ENCODE peak calls at places on chromosomes 11 and 22, in ten cellular contexts. T is heart right ventricle, A is Karpas-422, V is cardiac fibroblast, R is AG10803, G is cardiac muscle cell, Q is mucosa of descending colon, S is GM06990, W is bronchial epithelial cell, P is brain microvascular endothelial cell. B is an unnamed sample.

GRCh38 chr11:129312741-129313587 is 62.7 kb upstream of the BARX2 start:
- DNase-seq in T (no peak), A (no peak), V (peak), R (no peak), G (peak), Q (no peak), S (no peak), W (no peak), P (peak), B (no peak)

GRCh38 chr11:19781351-19781750 is 68.7 kb downstream of the NAV2 start:
- DNase-seq in T (no peak), A (no peak), V (no peak), R (no peak), G (no peak), Q (no peak), S (no peak), W (no peak), P (no peak), B (no peak)

GRCh38 chr22:49869091-49869830 is 15.6 kb downstream of the ZBED4 start:
- DNase-seq in T (no peak), A (no peak), V (no peak), R (no peak), G (no peak), Q (no peak), S (no peak), W (no peak), P (no peak), B (no peak)

GRCh38 chr22:24067587-24068376 is 56.7 kb downstream of the CABIN1 start:
- DNase-seq in T (no peak), A (no peak), V (no peak), R (no peak), G (no peak), Q (peak), S (no peak), W (no peak), P (no peak), B (no peak)

GRCh38 chr11:5131584-5132335 is 6.4 kb downstream of the OR52A5 start:
- DNase-seq in T (no peak), A (no peak), V (no peak), R (no peak), G (no peak), Q (no peak), S (no peak), W (no peak), P (no peak), B (no peak)

GRCh38 chr11:86069408-86070086 is 663 bp upstream of the PICALM start:
- DNase-seq in T (no peak), A (peak), V (peak), R (peak), G (peak), Q (peak), S (no peak), W (peak), P (peak), B (peak)

GRCh38 chr11:94218372-94218771 is 86.0 kb upstream of the IZUMO1R start:
- DNase-seq in T (no peak), A (no peak), V (no peak), R (no peak), G (peak), Q (no peak), S (no peak), W (no peak), P (no peak), B (no peak)

GRCh38 chr11:94876645-94877445 is 96.5 kb downstream of the CWC15 start:
- DNase-seq in T (peak), A (no peak), V (peak), R (peak), G (peak), Q (peak), S (no peak), W (peak), P (peak), B (peak)

GRCh38 chr11:128503231-128503991 is 83.9 kb downstream of the ETS1 start:
- DNase-seq in T (no peak), A (peak), V (peak), R (peak), G (no peak), Q (no peak), S (no peak), W (peak), P (peak), B (peak)

GRCh38 chr11:69919659-69920499 is 100.7 kb upstream of the FGF3 start:
- DNase-seq in T (no peak), A (no peak), V (no peak), R (no peak), G (no peak), Q (no peak), S (no peak), W (no peak), P (no peak), B (no peak)

GRCh38 chr11:6566704-6567370 is 36.6 kb downstream of the RRP8 start:
- DNase-seq in T (no peak), A (no peak), V (no peak), R (no peak), G (no peak), Q (no peak), S (no peak), W (no peak), P (no peak), B (no peak)

GRCh38 chr11:8327761-8328192 is 64.1 kb upstream of the LMO1 start:
- DNase-seq in T (no peak), A (no peak), V (no peak), R (no peak), G (no peak), Q (no peak), S (no peak), W (no peak), P (no peak), B (no peak)

GRCh38 chr11:118232659-118233058 is 7.8 kb upstream of the JAML start:
- DNase-seq in T (no peak), A (no peak), V (no peak), R (no peak), G (no peak), Q (no peak), S (no peak), W (peak), P (no peak), B (no peak)

GRCh38 chr22:48781391-48781790 is 1046.3 kb downstream of the BRD1 start:
- DNase-seq in T (no peak), A (no peak), V (no peak), R (no peak), G (no peak), Q (no peak), S (no peak), W (no peak), P (no peak), B (no peak)

GRCh38 chr22:23070418-23071162 is at the start of gene GNAZ:
- DNase-seq in T (peak), A (peak), V (no peak), R (no peak), G (peak), Q (peak), S (peak), W (no peak), P (no peak), B (peak)

GRCh38 chr22:41910050-41910598 is 4.8 kb downstream of the SHISA8 start:
- DNase-seq in T (peak), A (no peak), V (no peak), R (no peak), G (peak), Q (no peak), S (peak), W (no peak), P (no peak), B (no peak)

GRCh38 chr11:3086671-3087150 is 29.5 kb upstream of the CARS1 start:
- DNase-seq in T (no peak), A (no peak), V (no peak), R (no peak), G (no peak), Q (no peak), S (no peak), W (no peak), P (no peak), B (no peak)

GRCh38 chr22:21990449-21991308 is 8.1 kb upstream of the TOP3B start:
- DNase-seq in T (no peak), A (no peak), V (no peak), R (no peak), G (no peak), Q (no peak), S (no peak), W (no peak), P (no peak), B (no peak)

GRCh38 chr11:59173080-59173963 is 1.4 kb downstream of the DTX4 start:
- DNase-seq in T (peak), A (no peak), V (peak), R (peak), G (peak), Q (peak), S (no peak), W (peak), P (no peak), B (peak)

GRCh38 chr11:44566952-44567875 is 1.8 kb downstream of the CD82 start:
- DNase-seq in T (no peak), A (no peak), V (no peak), R (no peak), G (no peak), Q (no peak), S (no peak), W (no peak), P (no peak), B (no peak)

GRCh38 chr11:113681282-113681681 is 24.8 kb downstream of the TMPRSS5 start:
- DNase-seq in T (no peak), A (no peak), V (no peak), R (no peak), G (no peak), Q (no peak), S (no peak), W (no peak), P (no peak), B (no peak)

GRCh38 chr11:65898656-65899355 is 1.4 kb downstream of the FOSL1 start:
- DNase-seq in T (no peak), A (no peak), V (peak), R (peak), G (no peak), Q (no peak), S (no peak), W (peak), P (no peak), B (no peak)

GRCh38 chr11:64863381-64864060 is 14.9 kb downstream of the EHD1 start:
- DNase-seq in T (peak), A (no peak), V (no peak), R (peak), G (no peak), Q (no peak), S (no peak), W (no peak), P (no peak), B (peak)
- H3K4me3 ChIP-seq in T (peak), A (no peak), V (no peak), R (no peak), G (no peak), Q (no peak), S (no peak), W (no peak), P (no peak), B (no peak)

GRCh38 chr11:36381005-36381350 is 84.9 kb downstream of the PRR5L start:
- DNase-seq in T (no peak), A (no peak), V (no peak), R (no peak), G (no peak), Q (no peak), S (no peak), W (no peak), P (no peak), B (no peak)
- H3K4me3 ChIP-seq in T (no peak), A (no peak), V (no peak), R (no peak), G (no peak), Q (no peak), S (no peak), W (no peak), P (no peak), B (no peak)

DNA sequence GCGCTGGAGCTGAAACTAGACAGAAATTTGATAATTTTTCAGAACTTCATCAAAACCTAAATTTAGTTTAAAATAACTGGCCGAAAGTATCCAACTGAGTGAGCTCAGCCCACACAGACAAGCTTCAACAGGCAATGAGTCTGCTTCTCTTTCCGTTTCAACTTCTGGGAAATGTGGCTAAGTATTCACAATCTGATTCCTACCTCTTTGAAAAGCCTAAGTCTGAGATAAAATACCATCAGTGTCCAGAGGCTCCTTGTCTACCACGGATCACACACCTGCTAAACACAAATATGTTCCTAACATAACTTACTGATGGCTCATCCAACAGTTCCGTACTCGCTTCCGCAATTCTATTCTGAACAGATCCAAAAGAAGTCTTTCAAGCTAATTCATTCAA is 8.5 kb downstream of the SIK3 start:
- DNase-seq in T (no peak), A (no peak), V (no peak), R (no peak), G (no peak), Q (no peak), S (no peak), W (peak), P (no peak), B (no peak)
- H3K4me3 ChIP-seq in T (no peak), A (no peak), V (no peak), R (no peak), G (no peak), Q (no peak), S (no peak), W (peak), P (no peak), B (no peak)

GRCh38 chr11:62556872-62557631 is 10.4 kb upstream of the AHNAK start:
- DNase-seq in T (no peak), A (no peak), V (no peak), R (no peak), G (no peak), Q (peak), S (no peak), W (peak), P (no peak), B (no peak)

GRCh38 chr11:62554377-62554776 is 7.8 kb upstream of the AHNAK start:
- DNase-seq in T (no peak), A (no peak), V (no peak), R (no peak), G (no peak), Q (no peak), S (no peak), W (no peak), P (no peak), B (peak)

GRCh38 chr11:62553839-62554361 is 7.3 kb upstream of the AHNAK start:
- DNase-seq in T (no peak), A (no peak), V (peak), R (peak), G (no peak), Q (peak), S (no peak), W (peak), P (peak), B (peak)

GRCh38 chr11:62556102-62556871 is 9.7 kb upstream of the AHNAK start:
- DNase-seq in T (peak), A (peak), V (peak), R (peak), G (peak), Q (peak), S (peak), W (peak), P (peak), B (peak)

GRCh38 chr11:62555464-62556092 is 9.0 kb upstream of the AHNAK start:
- DNase-seq in T (no peak), A (peak), V (peak), R (no peak), G (peak), Q (peak), S (peak), W (no peak), P (no peak), B (no peak)
- H3K4me3 ChIP-seq in T (no peak), A (no peak), V (peak), R (peak), G (no peak), Q (no peak), S (peak), W (no peak), P (no peak), B (no peak)

GRCh38 chr22:25759825-25760231 is 17.8 kb downstream of the MYO18B start:
- DNase-seq in T (no peak), A (no peak), V (peak), R (peak), G (no peak), Q (no peak), S (no peak), W (peak), P (peak), B (peak)
- H3K4me3 ChIP-seq in T (no peak), A (no peak), V (no peak), R (no peak), G (no peak), Q (no peak), S (no peak), W (no peak), P (no peak), B (no peak)

DNA sequence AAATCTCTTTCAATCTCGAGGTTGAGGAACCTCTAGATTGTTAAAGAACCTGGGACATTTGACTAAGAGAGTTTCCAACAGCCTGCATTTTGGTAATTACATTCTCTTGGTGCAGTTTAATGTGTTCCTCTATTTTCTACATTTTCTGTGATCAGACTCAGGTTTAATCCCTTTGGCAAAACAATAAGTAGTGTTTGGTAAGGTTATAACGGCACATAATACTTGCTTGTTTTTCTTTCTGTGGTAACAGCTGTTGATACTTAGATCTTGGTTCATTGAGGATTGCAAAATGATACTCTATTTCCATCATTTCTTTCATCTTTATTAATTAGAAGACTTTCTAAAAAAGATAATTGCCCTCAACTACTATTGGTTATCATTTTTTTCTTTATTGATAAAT is 271.3 kb downstream of the SBF2 start:
- DNase-seq in T (no peak), A (peak), V (no peak), R (peak), G (no peak), Q (no peak), S (no peak), W (no peak), P (no peak), B (no peak)
- H3K4me3 ChIP-seq in T (no peak), A (no peak), V (no peak), R (no peak), G (no peak), Q (no peak), S (no peak), W (no peak), P (no peak), B (no peak)

GRCh38 chr11:119362741-119363080 is 16.2 kb upstream of the MFRP start:
- DNase-seq in T (no peak), A (no peak), V (no peak), R (no peak), G (no peak), Q (no peak), S (no peak), W (no peak), P (no peak), B (no peak)

GRCh38 chr11:119363874-119364590 is 17.5 kb downstream of the USP2 start:
- DNase-seq in T (peak), A (peak), V (no peak), R (peak), G (peak), Q (peak), S (peak), W (no peak), P (no peak), B (peak)

GRCh38 chr11:119363081-119363861 is 16.8 kb upstream of the MFRP start:
- DNase-seq in T (no peak), A (peak), V (no peak), R (no peak), G (no peak), Q (no peak), S (no peak), W (no peak), P (no peak), B (no peak)

GRCh38 chr11:119361056-119361787 is 14.7 kb upstream of the MFRP start:
- DNase-seq in T (peak), A (peak), V (peak), R (peak), G (peak), Q (no peak), S (peak), W (peak), P (peak), B (peak)

GRCh38 chr11:119361961-119362725 is 15.6 kb upstream of the MFRP start:
- DNase-seq in T (no peak), A (no peak), V (no peak), R (no peak), G (no peak), Q (no peak), S (no peak), W (no peak), P (no peak), B (no peak)
- H3K4me3 ChIP-seq in T (peak), A (peak), V (no peak), R (no peak), G (peak), Q (no peak), S (no peak), W (no peak), P (no peak), B (peak)

GRCh38 chr11:15969281-15969680 is 387.1 kb downstream of the SOX6 start:
- DNase-seq in T (peak), A (no peak), V (peak), R (peak), G (peak), Q (peak), S (peak), W (peak), P (peak), B (peak)
- H3K4me3 ChIP-seq in T (no peak), A (no peak), V (no peak), R (no peak), G (no peak), Q (no peak), S (no peak), W (no peak), P (no peak), B (no peak)

B was measured in MG63.